ENCODE peak calls at places on chromosomes 6 and 20, in four cellular contexts. L, J, F and N are unnamed samples.

GRCh38 chr6:81996414-81996813 is 243.9 kb upstream of the TENT5A start:
- DNase-seq in J (peak; percentile 68), L (no peak), F (no peak), N (no peak)

GRCh38 chr6:99603421-99604160 is 3.0 kb upstream of the PRDM13 start:
- DNase-seq in J (no peak), L (peak; percentile 73), F (peak; percentile 80), N (no peak)

GRCh38 chr20:16125810-16126209 is 447.4 kb downstream of the KIF16B start:
- DNase-seq in L (no peak), J (no peak), F (no peak), N (no peak)

GRCh38 chr6:168127384-168127868 is 48.4 kb upstream of the FRMD1 start:
- DNase-seq in F (no peak), L (no peak), J (no peak), N (no peak)

GRCh38 chr6:81895511-81896185 is 143.2 kb upstream of the TENT5A start:
- DNase-seq in J (peak; percentile 91), F (no peak), L (no peak), N (no peak)

GRCh38 chr20:25277051-25277801 is 29.3 kb downstream of the PYGB start:
- DNase-seq in L (no peak), J (no peak), F (no peak), N (peak; percentile 39)

GRCh38 chr6:33792990-33793389 is 4.1 kb upstream of the LEMD2 start:
- DNase-seq in J (no peak), F (no peak), L (no peak), N (no peak)

GRCh38 chr6:12238191-12238590 is 52.0 kb upstream of the EDN1 start:
- DNase-seq in J (no peak), F (no peak), L (no peak), N (no peak)

GRCh38 chr20:1383621-1384404 is 9.0 kb downstream of the FKBP1A start:
- DNase-seq in L (no peak), F (no peak), J (no peak), N (no peak)

GRCh38 chr6:163460307-163460782 is 45.8 kb downstream of the QKI start:
- DNase-seq in J (peak; percentile 69), F (no peak), L (no peak), N (no peak)

GRCh38 chr6:112360498-112360897 is 13.4 kb downstream of the RFPL4B start:
- DNase-seq in F (no peak), L (no peak), J (peak; percentile 10), N (no peak)

GRCh38 chr6:131756039-131756438 is 45.2 kb upstream of the CTAGE9 start:
- DNase-seq in J (no peak), F (no peak), L (no peak), N (no peak)

GRCh38 chr6:4675086-4675485 is 101.1 kb upstream of the CDYL start:
- DNase-seq in L (no peak), F (no peak), J (no peak), N (no peak)

GRCh38 chr20:32098786-32099185 is 10.7 kb upstream of the TM9SF4 start:
- DNase-seq in F (no peak), J (no peak), L (no peak), N (no peak)

GRCh38 chr20:5949943-5950270 is 426 bp downstream of the TRMT6 start:
- DNase-seq in J (no peak), F (no peak), L (no peak), N (no peak)

GRCh38 chr6:127247114-127248096 is 19.3 kb upstream of the RNF146 start:
- DNase-seq in J (no peak), F (no peak), L (no peak), N (no peak)

GRCh38 chr20:23639490-23639958 is 1.8 kb upstream of the CST3 start:
- DNase-seq in J (no peak), L (no peak), F (no peak), N (no peak)

GRCh38 chr6:148577687-148578488 is 168.9 kb upstream of the UST start:
- DNase-seq in L (peak; percentile 69), J (peak; percentile 86), F (peak; percentile 91), N (peak; percentile 74)

GRCh38 chr20:39946946-39947345 is 742.1 kb downstream of the MAFB start:
- DNase-seq in J (no peak), F (no peak), L (no peak), N (no peak)

GRCh38 chr20:59063358-59064213 is 21.0 kb upstream of the PRELID3B start:
- DNase-seq in J (peak; percentile 35), L (peak; percentile 24), F (no peak), N (no peak)

GRCh38 chr6:143529095-143529494 is 17.6 kb upstream of the FUCA2 start:
- DNase-seq in J (peak; percentile 10), F (no peak), L (no peak), N (no peak)

GRCh38 chr6:144585217-144585814 is 300.2 kb downstream of the UTRN start:
- DNase-seq in F (no peak), L (peak; percentile 35), J (peak; percentile 56), N (no peak)

GRCh38 chr20:3686867-3687321 is 5.1 kb upstream of the ADAM33 start:
- DNase-seq in L (no peak), J (peak; percentile 63), F (no peak), N (no peak)
- H2AK5ac ChIP-seq in L (no peak overlapping the region), J (peak overlapping the region; percentile 86), F (no peak overlapping the region), N (no peak overlapping the region)

GRCh38 chr20:63653041-63653973 is at the start of gene STMN3:
- DNase-seq in J (peak; percentile 92), F (peak; percentile 98), L (peak; percentile 93), N (peak; percentile 95)
- H2AK5ac ChIP-seq in J (no peak within 1 kb of the TSS), F (no peak within 1 kb of the TSS), L (peak within 1 kb of the TSS; percentile 66), N (peak within 1 kb of the TSS; percentile 32)

DNA sequence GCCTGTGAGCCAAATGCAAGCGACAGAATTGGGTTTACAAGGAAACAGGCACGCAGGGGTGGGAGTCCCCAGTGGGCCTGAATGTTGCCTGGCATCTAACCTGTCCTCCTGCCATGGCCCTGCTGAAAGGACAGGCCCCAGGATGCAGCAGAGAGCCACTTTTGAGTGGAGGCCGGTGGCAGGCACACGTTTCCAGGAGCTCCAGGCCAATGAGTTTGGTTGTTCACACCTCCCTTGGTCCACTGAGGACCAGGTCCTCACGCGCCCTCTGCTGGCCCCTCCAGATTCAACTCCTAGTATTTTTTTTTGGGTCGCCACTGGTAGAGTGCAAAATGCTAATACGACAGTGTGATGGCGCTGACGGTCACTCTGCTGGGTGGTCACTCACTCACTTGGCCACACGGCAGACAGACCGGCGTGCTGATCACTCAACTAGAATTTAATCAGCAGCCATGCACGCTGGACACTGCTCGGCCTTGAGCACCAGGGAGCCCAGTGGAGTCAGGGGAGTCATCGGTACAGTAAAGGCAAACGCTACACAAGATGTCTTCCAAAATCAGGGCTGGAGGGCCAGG is 81.7 kb upstream of the NFATC2 start:
- DNase-seq in J (peak; percentile 70), L (peak; percentile 67), F (peak; percentile 89), N (peak; percentile 53)
- H2AK5ac ChIP-seq in J (no peak overlapping the region), L (peak overlapping the region; percentile 20), F (no peak overlapping the region), N (no peak overlapping the region)

GRCh38 chr6:137666202-137666774 is 172.1 kb upstream of the OLIG3 start:
- DNase-seq in F (no peak), L (no peak), J (peak; percentile 9), N (no peak)

GRCh38 chr6:137660296-137660731 is 166.1 kb upstream of the OLIG3 start:
- DNase-seq in F (no peak), J (no peak), L (no peak), N (no peak)

GRCh38 chr6:137664183-137664582 is 170.0 kb upstream of the OLIG3 start:
- DNase-seq in L (no peak), F (no peak), J (no peak), N (no peak)

GRCh38 chr6:137661601-137662000 is 167.4 kb upstream of the OLIG3 start:
- DNase-seq in J (no peak), L (no peak), F (peak; percentile 45), N (peak; percentile 13)

GRCh38 chr6:137665342-137665741 is 171.1 kb upstream of the OLIG3 start:
- DNase-seq in L (no peak), F (no peak), J (peak; percentile 20), N (no peak)
- H2AK5ac ChIP-seq in L (no peak overlapping the region), F (no peak overlapping the region), J (no peak overlapping the region), N (no peak overlapping the region)

GRCh38 chr6:74018825-74019224 is 322.8 kb downstream of the CD109 start:
- DNase-seq in J (peak; percentile 75), F (no peak), L (no peak), N (no peak)
- H2AK5ac ChIP-seq in J (no peak overlapping the region), F (no peak overlapping the region), L (no peak overlapping the region), N (no peak overlapping the region)